ENCODE peak calls at places on chromosomes 6 and 20, in five cellular contexts. D is SK-N-SH, X is hepatocyte, L is HCT116, Z is neural progenitor cell. F is an unnamed sample.

GRCh38 chr6:82015043-82015442 is 232.5 kb downstream of the IBTK start:
- DNase-seq in Z (no peak), D (no peak), L (no peak), X (no peak), F (peak; percentile 71)

GRCh38 chr6:74369556-74369993 is 673.6 kb downstream of the CD109 start:
- DNase-seq in X (no peak), Z (no peak), L (no peak), D (no peak), F (peak; percentile 91)

GRCh38 chr6:37495199-37495913 is 4.3 kb downstream of the CCDC167 start:
- DNase-seq in L (no peak), X (no peak), Z (no peak), D (peak; percentile 66), F (no peak)

GRCh38 chr20:30598460-30599230 is 658.8 kb upstream of the DEFB115 start:
- DNase-seq in D (no peak), L (no peak), X (no peak), Z (no peak), F (no peak)

GRCh38 chr20:59588236-59588855 is 16.0 kb upstream of the PHACTR3 start:
- DNase-seq in D (no peak), L (no peak), X (no peak), Z (no peak), F (no peak)

GRCh38 chr6:130575971-130576370 is 210.2 kb downstream of the TMEM200A start:
- DNase-seq in L (no peak), D (no peak), X (no peak), Z (no peak), F (no peak)

GRCh38 chr20:17928633-17929311 is 39.8 kb downstream of the SNX5 start:
- DNase-seq in X (peak; percentile 71), D (no peak), Z (no peak), L (no peak), F (no peak)

GRCh38 chr6:93418113-93418447 is 1.3 kb downstream of the EPHA7 start:
- DNase-seq in X (peak; percentile 10), D (no peak), L (no peak), Z (no peak), F (no peak)

GRCh38 chr6:82980086-82980485 is 85.6 kb downstream of the UBE3D start:
- DNase-seq in Z (no peak), X (no peak), L (no peak), D (no peak), F (peak; percentile 78)

GRCh38 chr6:160238234-160238633 is 20.4 kb downstream of the SLC22A2 start:
- DNase-seq in D (no peak), Z (no peak), X (no peak), L (no peak), F (peak; percentile 18)

GRCh38 chr6:142907544-142907943 is 37.4 kb downstream of the HIVEP2 start:
- DNase-seq in Z (no peak), L (no peak), X (no peak), D (no peak), F (no peak)

GRCh38 chr6:148443798-148444560 is 101.3 kb downstream of the SASH1 start:
- DNase-seq in X (no peak), L (no peak), D (no peak), Z (no peak), F (no peak)

GRCh38 chr6:41693866-41694265 is 41.5 kb downstream of the TFEB start:
- DNase-seq in D (no peak), X (no peak), Z (no peak), L (no peak), F (no peak)

GRCh38 chr20:6265204-6265904 is 142.5 kb upstream of the FERMT1 start:
- DNase-seq in X (peak; percentile 74), D (peak; percentile 22), L (peak; percentile 7), Z (peak; percentile 42), F (peak; percentile 71)

GRCh38 chr20:35788796-35789195 is 17.0 kb downstream of the PHF20 start:
- DNase-seq in Z (no peak), X (no peak), D (no peak), L (no peak), F (no peak)

GRCh38 chr6:80527552-80528052 is 421.1 kb downstream of the BCKDHB start:
- DNase-seq in X (peak; percentile 41), Z (no peak), L (no peak), D (no peak), F (no peak)

GRCh38 chr6:112325449-112325848 is 21.7 kb upstream of the RFPL4B start:
- DNase-seq in Z (no peak), X (no peak), D (no peak), L (no peak), F (no peak)

GRCh38 chr6:137882225-137882961 is 15.3 kb downstream of the TNFAIP3 start:
- DNase-seq in L (no peak), X (no peak), Z (no peak), D (no peak), F (peak; percentile 60)

GRCh38 chr20:12614764-12615163 is 394.0 kb upstream of the SPTLC3 start:
- DNase-seq in Z (no peak), L (no peak), D (no peak), X (no peak), F (no peak)

GRCh38 chr20:41392871-41393704 is 26.5 kb upstream of the EMILIN3 start:
- DNase-seq in D (peak; percentile 54), Z (no peak), X (no peak), L (no peak), F (peak; percentile 29)

GRCh38 chr6:66481216-66481615 is 774.2 kb upstream of the EYS start:
- DNase-seq in D (no peak), L (no peak), X (no peak), Z (no peak), F (no peak)

GRCh38 chr6:159427335-159427734 is 258.1 kb downstream of the FNDC1 start:
- DNase-seq in D (no peak), X (no peak), Z (no peak), L (no peak), F (no peak)

GRCh38 chr6:149484733-149485700 is at the start of gene ZC3H12D:
- DNase-seq in X (peak; percentile 79), L (peak; percentile 38), D (no peak), Z (peak; percentile 18), F (peak; percentile 52)

GRCh38 chr6:90508753-90509152 is 78.1 kb downstream of the MAP3K7 start:
- DNase-seq in Z (peak; percentile 31), L (no peak), X (no peak), D (no peak), F (no peak)

GRCh38 chr6:129140571-129140970 is 257.6 kb downstream of the LAMA2 start:
- DNase-seq in Z (no peak), X (no peak), D (no peak), L (no peak), F (peak; percentile 54)

GRCh38 chr20:41719151-41719550 is 101.0 kb upstream of the CHD6 start:
- DNase-seq in X (no peak), Z (no peak), L (no peak), D (no peak), F (no peak)

GRCh38 chr20:542777-543368 is 717 bp downstream of the CSNK2A1 start:
- DNase-seq in X (peak; percentile 58), L (no peak), D (no peak), Z (peak; percentile 39), F (peak; percentile 36)

GRCh38 chr20:7596541-7596940 is 343.7 kb downstream of the HAO1 start:
- DNase-seq in Z (no peak), D (no peak), X (no peak), L (no peak), F (no peak)

GRCh38 chr6:114432380-114432779 is 89.6 kb upstream of the HS3ST5 start:
- DNase-seq in D (no peak), Z (peak; percentile 21), L (no peak), X (no peak), F (peak; percentile 1)

GRCh38 chr6:10633216-10633615 is 61.2 kb downstream of the C6orf52 start:
- DNase-seq in D (no peak), L (peak; percentile 60), Z (no peak), X (peak; percentile 25), F (peak; percentile 51)

GRCh38 chr20:3037654-3038053 is 5.8 kb upstream of the GNRH2 start:
- DNase-seq in X (no peak), Z (no peak), L (no peak), D (no peak), F (no peak)

GRCh38 chr6:156886409-156886808 is 109.2 kb downstream of the ARID1B start:
- DNase-seq in Z (no peak), D (no peak), L (no peak), X (no peak), F (no peak)
- H2AFZ ChIP-seq in Z (no peak overlapping the region), D (no peak overlapping the region), L (no peak overlapping the region), X (no peak overlapping the region), F (no peak overlapping the region)

GRCh38 chr20:57615472-57615855 is 4.8 kb downstream of the ZBP1 start:
- DNase-seq in X (no peak), L (no peak), D (no peak), Z (no peak), F (no peak)
- TF ChIP-seq EZH2phosphoT487 in X (no peak), L (no peak), D (no peak), Z (no peak), F (no peak)

DNA sequence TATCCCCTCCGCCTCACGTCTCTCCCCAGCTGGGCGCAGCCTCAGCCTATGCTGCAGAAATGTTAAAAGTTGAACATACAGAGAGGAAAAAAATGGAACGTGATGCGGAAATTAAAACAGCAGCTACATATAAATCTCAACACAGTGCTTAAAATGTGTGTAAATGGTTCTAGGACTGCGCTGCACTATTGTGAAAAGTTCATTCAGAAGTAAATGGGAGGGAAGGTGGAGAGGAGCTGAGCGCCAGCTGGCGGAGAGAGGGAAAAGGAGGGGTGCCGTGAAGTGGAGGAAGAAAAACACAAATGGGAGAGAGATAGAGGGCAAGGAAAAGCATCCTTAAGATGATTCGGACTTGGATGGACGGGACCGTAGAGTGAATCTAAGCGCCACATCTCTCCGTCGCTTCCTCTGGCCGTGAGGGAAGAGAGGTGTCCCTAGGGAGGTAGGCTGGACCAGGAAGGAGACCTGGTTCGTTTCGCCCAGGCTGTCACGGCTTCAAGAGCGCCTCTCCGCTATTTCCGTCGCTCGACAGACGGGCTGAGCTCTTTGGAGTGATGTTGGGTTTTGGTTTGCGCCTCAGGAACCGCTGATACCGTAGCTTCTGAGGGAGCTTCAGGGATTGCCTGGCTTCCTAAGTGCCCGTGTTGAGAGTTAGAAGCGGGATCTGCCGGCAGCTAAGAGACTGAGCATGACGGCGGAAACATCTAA is 113.7 kb downstream of the TRIM27 start:
- DNase-seq in D (no peak), Z (peak; percentile 67), L (no peak), X (no peak), F (peak; percentile 29)
- H2AFZ ChIP-seq in D (peak overlapping the region; percentile 50), Z (peak overlapping the region; percentile 6), L (no peak overlapping the region), X (peak overlapping the region; percentile 46), F (peak overlapping the region; percentile 75)

GRCh38 chr20:21510414-21510971 is 3.4 kb downstream of the NKX2-2 start:
- DNase-seq in X (no peak), D (peak; percentile 36), L (no peak), Z (peak; percentile 59), F (peak; percentile 47)
- TF ChIP-seq EZH2phosphoT487 in X (no peak), D (no peak), L (no peak), Z (no peak), F (no peak)